ENCODE peak calls at places on chromosome 17, in ten cellular contexts. F is AG09309, Z is GM12865, X is hepatocyte, L is tibial nerve, H is natural killer cell, N is Peyer's patch, T is kidney epithelial cell, V is fibroblast of pulmonary artery, M is fibroblast of mammary gland. O is an unnamed sample.

GRCh38 chr17:76365256-76365903 is 11.7 kb upstream of the PRPSAP1 start:
- DNase-seq in F (no peak), Z (peak), X (no peak), L (no peak), H (no peak), N (no peak), T (no peak), V (peak), M (no peak), O (no peak)

GRCh38 chr17:49836111-49837030 is 11.5 kb downstream of the TAC4 start:
- DNase-seq in F (peak), Z (no peak), X (no peak), L (no peak), H (no peak), N (no peak), T (peak), V (peak), M (peak), O (no peak)

GRCh38 chr17:20266806-20267458 is 200.4 kb downstream of the LGALS9B start:
- DNase-seq in F (peak), Z (no peak), X (peak), L (no peak), H (no peak), N (no peak), T (peak), V (peak), M (peak), O (no peak)

GRCh38 chr17:1735834-1736347 is 6.8 kb upstream of the SERPINF2 start:
- DNase-seq in F (no peak), Z (no peak), X (no peak), L (no peak), H (no peak), N (no peak), T (no peak), V (no peak), M (no peak), O (no peak)

GRCh38 chr17:32279933-32280716 is 14.5 kb downstream of the RHBDL3 start:
- DNase-seq in F (no peak), Z (no peak), X (no peak), L (no peak), H (no peak), N (no peak), T (no peak), V (no peak), M (no peak), O (no peak)

GRCh38 chr17:27326051-27326450 is 32.1 kb downstream of the WSB1 start:
- DNase-seq in F (no peak), Z (no peak), X (no peak), L (no peak), H (no peak), N (no peak), T (no peak), V (no peak), M (no peak), O (no peak)

GRCh38 chr17:64003526-64004121 is 5.5 kb downstream of the PRR29 start:
- DNase-seq in F (no peak), Z (no peak), X (no peak), L (no peak), H (no peak), N (peak), T (no peak), V (no peak), M (no peak), O (peak)

GRCh38 chr17:81157848-81158687 is 7.2 kb upstream of the PVALEF start:
- DNase-seq in F (no peak), Z (no peak), X (no peak), L (no peak), H (no peak), N (no peak), T (no peak), V (no peak), M (no peak), O (no peak)

GRCh38 chr17:49414271-49414621 is 436 bp downstream of the PHB1 start:
- DNase-seq in F (no peak), Z (no peak), X (peak), L (no peak), H (no peak), N (no peak), T (no peak), V (no peak), M (peak), O (no peak)

GRCh38 chr17:45579529-45580495 is 89.3 kb upstream of the PLEKHM1 start:
- DNase-seq in F (no peak), Z (peak), X (peak), L (no peak), H (no peak), N (no peak), T (no peak), V (no peak), M (no peak), O (no peak)

GRCh38 chr17:42363767-42364585 is 24.3 kb downstream of the STAT3 start:
- DNase-seq in F (no peak), Z (no peak), X (no peak), L (peak), H (no peak), N (no peak), T (no peak), V (peak), M (peak), O (no peak)

GRCh38 chr17:64107517-64108235 is 22.3 kb downstream of the ERN1 start:
- DNase-seq in F (no peak), Z (peak), X (no peak), L (no peak), H (no peak), N (no peak), T (no peak), V (no peak), M (no peak), O (no peak)

GRCh38 chr17:44376124-44376523 is 12.5 kb upstream of the FAM171A2 start:
- DNase-seq in F (no peak), Z (no peak), X (no peak), L (no peak), H (no peak), N (no peak), T (no peak), V (peak), M (peak), O (no peak)

GRCh38 chr17:7705269-7706255 is 560 bp downstream of the EFNB3 start:
- DNase-seq in F (no peak), Z (no peak), X (no peak), L (no peak), H (no peak), N (no peak), T (no peak), V (no peak), M (no peak), O (no peak)

GRCh38 chr17:28928061-28928460 is 23.3 kb downstream of the PHF12 start:
- DNase-seq in F (no peak), Z (peak), X (no peak), L (no peak), H (peak), N (no peak), T (no peak), V (no peak), M (peak), O (no peak)

GRCh38 chr17:4090898-4091297 is 51.9 kb downstream of the ZZEF1 start:
- DNase-seq in F (peak), Z (no peak), X (no peak), L (no peak), H (no peak), N (no peak), T (no peak), V (peak), M (peak), O (no peak)

GRCh38 chr17:75481194-75482059 is 25.0 kb downstream of the TMEM94 start:
- DNase-seq in F (no peak), Z (no peak), X (no peak), L (no peak), H (no peak), N (no peak), T (no peak), V (no peak), M (no peak), O (no peak)

GRCh38 chr17:44398692-44399691 is 9.5 kb upstream of the ITGA2B start:
- DNase-seq in F (no peak), Z (no peak), X (no peak), L (no peak), H (no peak), N (no peak), T (no peak), V (no peak), M (no peak), O (no peak)

GRCh38 chr17:77882481-77883212 is 75.9 kb upstream of the TNRC6C start:
- DNase-seq in F (no peak), Z (peak), X (peak), L (peak), H (peak), N (peak), T (no peak), V (peak), M (peak), O (peak)

GRCh38 chr17:80766290-80766689 is 221.7 kb downstream of the RPTOR start:
- DNase-seq in F (no peak), Z (no peak), X (no peak), L (no peak), H (no peak), N (no peak), T (no peak), V (no peak), M (no peak), O (no peak)

GRCh38 chr17:55607736-55608341 is 96.6 kb upstream of the SMIM36 start:
- DNase-seq in F (no peak), Z (no peak), X (peak), L (peak), H (no peak), N (peak), T (no peak), V (peak), M (peak), O (no peak)

GRCh38 chr17:17824119-17824779 is 12.5 kb downstream of the SREBF1 start:
- DNase-seq in F (no peak), Z (peak), X (no peak), L (no peak), H (no peak), N (no peak), T (no peak), V (no peak), M (no peak), O (no peak)

GRCh38 chr17:17682293-17682736 is 1.1 kb downstream of the RAI1 start:
- DNase-seq in F (no peak), Z (peak), X (peak), L (no peak), H (peak), N (peak), T (no peak), V (no peak), M (no peak), O (peak)

GRCh38 chr17:4142107-4142900 is 526 bp downstream of the ZZEF1 start:
- DNase-seq in F (no peak), Z (peak), X (peak), L (no peak), H (no peak), N (peak), T (no peak), V (peak), M (no peak), O (no peak)

GRCh38 chr17:81419333-81419885 is 24.2 kb downstream of the BAHCC1 start:
- DNase-seq in F (peak), Z (no peak), X (peak), L (no peak), H (no peak), N (peak), T (peak), V (peak), M (peak), O (no peak)

GRCh38 chr17:76053230-76054111 is 18.8 kb downstream of the SRP68 start:
- DNase-seq in F (no peak), Z (no peak), X (peak), L (no peak), H (no peak), N (no peak), T (peak), V (peak), M (peak), O (no peak)

GRCh38 chr17:18248300-18248731 is 10.2 kb downstream of the FLII start:
- DNase-seq in F (no peak), Z (peak), X (peak), L (peak), H (peak), N (peak), T (no peak), V (peak), M (peak), O (peak)

GRCh38 chr17:64786337-64786736 is 124.2 kb upstream of the SMURF2 start:
- DNase-seq in F (no peak), Z (no peak), X (no peak), L (no peak), H (no peak), N (peak), T (no peak), V (no peak), M (no peak), O (no peak)

GRCh38 chr17:3771140-3771539 is 29.8 kb downstream of the ITGAE start:
- DNase-seq in F (no peak), Z (no peak), X (no peak), L (no peak), H (no peak), N (no peak), T (no peak), V (no peak), M (no peak), O (no peak)

GRCh38 chr17:11779906-11780305 is 181.6 kb downstream of the DNAH9 start:
- DNase-seq in F (no peak), Z (no peak), X (no peak), L (no peak), H (no peak), N (no peak), T (no peak), V (no peak), M (no peak), O (no peak)

GRCh38 chr17:41734949-41735313 is 488 bp upstream of the HAP1 start:
- DNase-seq in F (no peak), Z (no peak), X (no peak), L (no peak), H (no peak), N (no peak), T (no peak), V (no peak), M (no peak), O (no peak)

GRCh38 chr17:56994009-56994792 is 16.3 kb downstream of the SCPEP1 start:
- DNase-seq in F (peak), Z (no peak), X (no peak), L (no peak), H (no peak), N (no peak), T (no peak), V (peak), M (peak), O (no peak)

GRCh38 chr17:18323007-18323406 is 7.9 kb downstream of the SMCR8 start:
- DNase-seq in F (no peak), Z (no peak), X (no peak), L (no peak), H (no peak), N (no peak), T (no peak), V (no peak), M (peak), O (no peak)

GRCh38 chr17:81471804-81472456 is 40.7 kb downstream of the ACTG1 start:
- DNase-seq in F (peak), Z (peak), X (peak), L (peak), H (no peak), N (peak), T (no peak), V (peak), M (peak), O (no peak)

GRCh38 chr17:28744104-28744801 is 442 bp downstream of the TRAF4 start:
- DNase-seq in F (no peak), Z (peak), X (peak), L (peak), H (peak), N (peak), T (no peak), V (peak), M (peak), O (peak)

GRCh38 chr17:9797965-9798364 is 6.6 kb upstream of the DHRS7C start:
- DNase-seq in F (no peak), Z (no peak), X (no peak), L (no peak), H (no peak), N (no peak), T (no peak), V (no peak), M (no peak), O (no peak)

GRCh38 chr17:4130715-4131114 is 12.1 kb downstream of the ZZEF1 start:
- DNase-seq in F (no peak), Z (no peak), X (no peak), L (peak), H (no peak), N (peak), T (no peak), V (no peak), M (peak), O (no peak)

GRCh38 chr17:47621293-47622178 is 28.2 kb upstream of the KPNB1 start:
- DNase-seq in F (peak), Z (no peak), X (peak), L (no peak), H (no peak), N (no peak), T (peak), V (peak), M (peak), O (no peak)

GRCh38 chr17:41705271-41705991 is 6.7 kb upstream of the GAST start:
- DNase-seq in F (no peak), Z (no peak), X (no peak), L (no peak), H (no peak), N (no peak), T (no peak), V (peak), M (peak), O (no peak)

GRCh38 chr17:66727634-66728570 is 107.0 kb upstream of the CACNG5 start:
- DNase-seq in F (no peak), Z (peak), X (peak), L (peak), H (no peak), N (peak), T (no peak), V (peak), M (peak), O (no peak)
- TF ChIP-seq CTCF in F (peak), Z (peak), X (peak), L (peak), H (no peak), N (no peak), T (peak), V (peak), M (peak), O (no peak)

DNA sequence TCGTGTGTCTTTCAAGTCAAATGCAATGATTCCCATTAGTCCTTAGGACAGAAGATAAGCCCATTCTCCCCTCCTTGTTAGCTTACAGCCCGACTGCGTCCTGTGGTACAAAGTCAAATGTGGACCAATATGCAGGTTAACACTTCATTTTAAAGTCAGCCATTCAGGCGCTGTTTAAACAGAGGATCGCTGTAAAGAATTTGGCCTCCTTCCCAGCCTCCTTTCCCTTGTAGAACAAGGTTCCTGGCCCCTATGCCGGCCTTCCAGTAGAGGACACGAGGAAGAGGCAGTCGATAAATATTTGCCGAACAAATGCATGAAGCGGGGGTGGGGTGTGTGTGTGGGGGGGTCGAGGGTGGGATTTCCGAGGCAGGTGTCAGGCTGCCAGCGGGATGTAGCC is 4.3 kb downstream of the SDK2 start:
- DNase-seq in F (no peak), Z (no peak), X (no peak), L (no peak), H (no peak), N (no peak), T (no peak), V (no peak), M (no peak), O (no peak)
- TF ChIP-seq CTCF in F (no peak), Z (no peak), X (no peak), L (no peak), H (no peak), N (no peak), T (no peak), V (no peak), M (no peak), O (no peak)

GRCh38 chr17:51356084-51356410 is 95.7 kb downstream of the UTP18 start:
- DNase-seq in F (no peak), Z (no peak), X (no peak), L (no peak), H (no peak), N (no peak), T (no peak), V (no peak), M (no peak), O (no peak)
- TF ChIP-seq CTCF in F (no peak), Z (no peak), X (no peak), L (no peak), H (no peak), N (no peak), T (no peak), V (no peak), M (no peak), O (no peak)

GRCh38 chr17:35185849-35186248 is 8.3 kb downstream of the SLC35G3 start:
- DNase-seq in F (no peak), Z (peak), X (no peak), L (no peak), H (no peak), N (no peak), T (no peak), V (no peak), M (no peak), O (no peak)

GRCh38 chr17:35183332-35183731 is 10.9 kb downstream of the SLC35G3 start:
- DNase-seq in F (no peak), Z (peak), X (no peak), L (no peak), H (no peak), N (no peak), T (no peak), V (no peak), M (no peak), O (no peak)

GRCh38 chr17:35188111-35188510 is 6.1 kb downstream of the SLC35G3 start:
- DNase-seq in F (no peak), Z (no peak), X (no peak), L (no peak), H (no peak), N (no peak), T (no peak), V (no peak), M (no peak), O (no peak)

GRCh38 chr17:35187481-35187880 is 6.7 kb downstream of the SLC35G3 start:
- DNase-seq in F (no peak), Z (no peak), X (no peak), L (no peak), H (no peak), N (no peak), T (no peak), V (no peak), M (no peak), O (no peak)

GRCh38 chr17:35184274-35184673 is 9.9 kb downstream of the SLC35G3 start:
- DNase-seq in F (no peak), Z (no peak), X (no peak), L (no peak), H (no peak), N (no peak), T (no peak), V (no peak), M (no peak), O (no peak)
- TF ChIP-seq CTCF in F (no peak), Z (no peak), X (no peak), L (no peak), H (no peak), N (no peak), T (no peak), V (no peak), M (no peak), O (no peak)

O was measured in activated B cell treated with CpG ODN at 0.5 μM for 24 hours.